ENCODE peak calls at places on chromosomes 5 and 9, in ten cellular contexts. B, N, O, Z, X, A, D, P, L and Y are unnamed samples.

GRCh38 chr5:168658394-168658793 is 79.2 kb upstream of the PANK3 start:
- DNase-seq in B (no peak), N (no peak), O (no peak), Z (no peak), X (no peak), A (no peak), D (no peak), P (no peak), L (no peak), Y (no peak)

GRCh38 chr5:98398465-98398864 is 375.0 kb upstream of the RGMB start:
- DNase-seq in B (no peak), N (no peak), O (no peak), Z (no peak), X (no peak), A (no peak), D (no peak), P (no peak), L (no peak), Y (no peak)

GRCh38 chr9:89661956-89662717 is 57.3 kb downstream of the GADD45G start:
- DNase-seq in B (peak; percentile 98), N (no peak), O (peak; percentile 98), Z (peak; percentile 94), X (peak; percentile 99), A (no peak), D (peak; percentile 75), P (peak; percentile 98), L (peak; percentile 74), Y (no peak)

GRCh38 chr5:157828949-157829639 is 29.9 kb downstream of the CLINT1 start:
- DNase-seq in B (no peak), N (no peak), O (no peak), Z (no peak), X (no peak), A (no peak), D (no peak), P (no peak), L (no peak), Y (no peak)

GRCh38 chr9:99169086-99169485 is 52.7 kb downstream of the ALG2 start:
- DNase-seq in B (no peak), N (no peak), O (no peak), Z (no peak), X (no peak), A (no peak), D (no peak), P (no peak), L (no peak), Y (no peak)

GRCh38 chr5:115398726-115399125 is 102.3 kb upstream of the CCDC112 start:
- DNase-seq in B (no peak), N (no peak), O (no peak), Z (no peak), X (peak; percentile 70), A (no peak), D (peak; percentile 95), P (no peak), L (no peak), Y (no peak)

GRCh38 chr5:95858023-95858461 is 35.5 kb upstream of the GLRX start:
- DNase-seq in B (no peak), N (no peak), O (no peak), Z (no peak), X (peak; percentile 95), A (no peak), D (peak; percentile 76), P (no peak), L (no peak), Y (no peak)

GRCh38 chr9:38144421-38144820 is 75.4 kb upstream of the SHB start:
- DNase-seq in B (no peak), N (no peak), O (no peak), Z (no peak), X (peak; percentile 76), A (no peak), D (peak; percentile 31), P (no peak), L (no peak), Y (no peak)

GRCh38 chr5:180649297-180650039 is at the start of gene FLT4:
- DNase-seq in B (no peak), N (no peak), O (no peak), Z (no peak), X (no peak), A (no peak), D (no peak), P (no peak), L (no peak), Y (peak; percentile 53)

GRCh38 chr5:44388504-44389409 is 463 bp downstream of the FGF10 start:
- DNase-seq in B (no peak), N (no peak), O (no peak), Z (no peak), X (peak; percentile 24), A (no peak), D (no peak), P (peak; percentile 1), L (no peak), Y (no peak)

GRCh38 chr5:32225445-32225844 is 51.3 kb upstream of the GOLPH3 start:
- DNase-seq in B (no peak), N (no peak), O (no peak), Z (no peak), X (peak; percentile 39), A (no peak), D (peak; percentile 41), P (no peak), L (no peak), Y (no peak)

GRCh38 chr5:82551840-82552385 is 273.8 kb upstream of the RPS23 start:
- DNase-seq in B (no peak), N (no peak), O (no peak), Z (no peak), X (no peak), A (no peak), D (no peak), P (no peak), L (no peak), Y (no peak)

GRCh38 chr9:37155601-37156000 is 35.2 kb downstream of the ZCCHC7 start:
- DNase-seq in B (no peak), N (no peak), O (no peak), Z (no peak), X (no peak), A (no peak), D (no peak), P (no peak), L (no peak), Y (no peak)

GRCh38 chr5:128163991-128164390 is 80.4 kb downstream of the SLC12A2 start:
- DNase-seq in B (no peak), N (no peak), O (no peak), Z (no peak), X (peak; percentile 72), A (no peak), D (peak; percentile 21), P (no peak), L (no peak), Y (no peak)

GRCh38 chr9:133685653-133686504 is 49.7 kb downstream of the DBH start:
- DNase-seq in B (no peak), N (no peak), O (no peak), Z (no peak), X (no peak), A (no peak), D (no peak), P (no peak), L (no peak), Y (no peak)

GRCh38 chr9:120659617-120660169 is 54.6 kb downstream of the MEGF9 start:
- DNase-seq in B (no peak), N (no peak), O (no peak), Z (no peak), X (no peak), A (no peak), D (no peak), P (no peak), L (no peak), Y (no peak)

GRCh38 chr9:88661759-88662158 is 126.8 kb downstream of the NXNL2 start:
- DNase-seq in B (no peak), N (no peak), O (no peak), Z (no peak), X (no peak), A (no peak), D (peak; percentile 17), P (no peak), L (no peak), Y (no peak)

GRCh38 chr5:172875372-172876279 is 41.6 kb downstream of the ERGIC1 start:
- DNase-seq in B (no peak), N (no peak), O (peak; percentile 91), Z (no peak), X (no peak), A (no peak), D (peak; percentile 58), P (no peak), L (no peak), Y (no peak)

GRCh38 chr5:127936439-127936972 is 147.1 kb upstream of the SLC12A2 start:
- DNase-seq in B (no peak), N (no peak), O (no peak), Z (no peak), X (no peak), A (no peak), D (no peak), P (no peak), L (no peak), Y (no peak)

GRCh38 chr9:31185831-31186230 is 1198.6 kb upstream of the ACO1 start:
- DNase-seq in B (no peak), N (no peak), O (no peak), Z (no peak), X (peak; percentile 11), A (no peak), D (no peak), P (no peak), L (no peak), Y (no peak)

GRCh38 chr5:148486456-148486855 is 102.7 kb downstream of the FBXO38 start:
- DNase-seq in B (no peak), N (no peak), O (no peak), Z (no peak), X (no peak), A (no peak), D (no peak), P (no peak), L (no peak), Y (no peak)

GRCh38 chr5:136021016-136021405 is 7.8 kb upstream of the TGFBI start:
- DNase-seq in B (no peak), N (no peak), O (no peak), Z (no peak), X (peak; percentile 63), A (no peak), D (peak; percentile 50), P (no peak), L (no peak), Y (no peak)

GRCh38 chr9:70587143-70587710 is 172.8 kb upstream of the KLF9 start:
- DNase-seq in B (no peak), N (no peak), O (peak; percentile 94), Z (no peak), X (peak; percentile 83), A (no peak), D (peak; percentile 81), P (peak; percentile 5), L (no peak), Y (no peak)

GRCh38 chr5:136458481-136458880 is 93.1 kb upstream of the TRPC7 start:
- DNase-seq in B (no peak), N (no peak), O (peak; percentile 3), Z (no peak), X (no peak), A (no peak), D (no peak), P (no peak), L (no peak), Y (no peak)

GRCh38 chr5:82330506-82330905 is 52.4 kb upstream of the RPS23 start:
- DNase-seq in B (no peak), N (no peak), O (no peak), Z (no peak), X (no peak), A (no peak), D (no peak), P (no peak), L (no peak), Y (no peak)

GRCh38 chr5:173452098-173452497 is 123.9 kb upstream of the STC2 start:
- DNase-seq in B (no peak), N (no peak), O (no peak), Z (no peak), X (no peak), A (no peak), D (peak; percentile 80), P (no peak), L (no peak), Y (no peak)

GRCh38 chr5:180161420-180162303 is 47.3 kb downstream of the RASGEF1C start:
- DNase-seq in B (no peak), N (no peak), O (peak; percentile 70), Z (no peak), X (no peak), A (no peak), D (no peak), P (peak; percentile 25), L (no peak), Y (no peak)